ENCODE peak calls at places on chromosomes 5 and 9, in seven cellular contexts. One of them, this sample, is unnamed.

GRCh38 chr9:136666364-136667216 is 3.9 kb downstream of the EGFL7 start:
- DNase-seq in HCT116: no peak
- DNase-seq in endothelial cell of umbilical vein: peak
- DNase-seq in tibial nerve: no peak
- DNase-seq in transverse colon: no peak
- DNase-seq in A549: no peak
- DNase-seq in heart left ventricle: no peak
- DNase-seq in this sample: no peak

GRCh38 chr9:116806075-116806474 is 119.0 kb downstream of the TRIM32 start:
- DNase-seq in HCT116: no peak
- DNase-seq in endothelial cell of umbilical vein: no peak
- DNase-seq in tibial nerve: no peak
- DNase-seq in transverse colon: no peak
- DNase-seq in A549: no peak
- DNase-seq in heart left ventricle: no peak
- DNase-seq in this sample: peak

GRCh38 chr9:14148501-14149103 is 165.3 kb downstream of the NFIB start:
- DNase-seq in HCT116: no peak
- DNase-seq in endothelial cell of umbilical vein: no peak
- DNase-seq in tibial nerve: no peak
- DNase-seq in transverse colon: no peak
- DNase-seq in A549: no peak
- DNase-seq in heart left ventricle: no peak
- DNase-seq in this sample: no peak

GRCh38 chr9:83304686-83305085 is 233.5 kb downstream of the FRMD3 start:
- DNase-seq in HCT116: no peak
- DNase-seq in endothelial cell of umbilical vein: peak
- DNase-seq in tibial nerve: peak
- DNase-seq in transverse colon: peak
- DNase-seq in A549: no peak
- DNase-seq in heart left ventricle: peak
- DNase-seq in this sample: no peak

GRCh38 chr5:120463991-120464626 is at the start of gene PRR16:
- DNase-seq in HCT116: no peak
- DNase-seq in endothelial cell of umbilical vein: peak
- DNase-seq in tibial nerve: no peak
- DNase-seq in transverse colon: peak
- DNase-seq in A549: peak
- DNase-seq in heart left ventricle: peak
- DNase-seq in this sample: peak

GRCh38 chr9:114117996-114118830 is 19.1 kb upstream of the KIF12 start:
- DNase-seq in HCT116: no peak
- DNase-seq in endothelial cell of umbilical vein: no peak
- DNase-seq in tibial nerve: no peak
- DNase-seq in transverse colon: no peak
- DNase-seq in A549: no peak
- DNase-seq in heart left ventricle: peak
- DNase-seq in this sample: no peak

GRCh38 chr5:166436857-166437256 is 1854.6 kb upstream of the WWC1 start:
- DNase-seq in HCT116: no peak
- DNase-seq in endothelial cell of umbilical vein: no peak
- DNase-seq in tibial nerve: no peak
- DNase-seq in transverse colon: no peak
- DNase-seq in A549: no peak
- DNase-seq in heart left ventricle: no peak
- DNase-seq in this sample: no peak

GRCh38 chr5:129096382-129096991 is 1.9 kb downstream of the ISOC1 start:
- DNase-seq in HCT116: no peak
- DNase-seq in endothelial cell of umbilical vein: peak
- DNase-seq in tibial nerve: no peak
- DNase-seq in transverse colon: no peak
- DNase-seq in A549: peak
- DNase-seq in heart left ventricle: no peak
- DNase-seq in this sample: peak

GRCh38 chr9:19992556-19992955 is 203.7 kb upstream of the SLC24A2 start:
- DNase-seq in HCT116: no peak
- DNase-seq in endothelial cell of umbilical vein: no peak
- DNase-seq in tibial nerve: no peak
- DNase-seq in transverse colon: no peak
- DNase-seq in A549: no peak
- DNase-seq in heart left ventricle: no peak
- DNase-seq in this sample: no peak

GRCh38 chr5:136132087-136132486 is 558 bp upstream of the SMAD5 start:
- DNase-seq in HCT116: no peak
- DNase-seq in endothelial cell of umbilical vein: no peak
- DNase-seq in tibial nerve: no peak
- DNase-seq in transverse colon: peak
- DNase-seq in A549: peak
- DNase-seq in heart left ventricle: peak
- DNase-seq in this sample: peak

GRCh38 chr5:89421035-89421434 is 538.1 kb upstream of the MEF2C start:
- DNase-seq in HCT116: no peak
- DNase-seq in endothelial cell of umbilical vein: peak
- DNase-seq in tibial nerve: no peak
- DNase-seq in transverse colon: no peak
- DNase-seq in A549: no peak
- DNase-seq in heart left ventricle: no peak
- DNase-seq in this sample: no peak

GRCh38 chr5:173527671-173528070 is 88.8 kb downstream of the BOD1 start:
- DNase-seq in HCT116: no peak
- DNase-seq in endothelial cell of umbilical vein: no peak
- DNase-seq in tibial nerve: no peak
- DNase-seq in transverse colon: no peak
- DNase-seq in A549: no peak
- DNase-seq in heart left ventricle: no peak
- DNase-seq in this sample: no peak

GRCh38 chr5:34563951-34564705 is 92.0 kb upstream of the RAI14 start:
- DNase-seq in HCT116: no peak
- DNase-seq in endothelial cell of umbilical vein: no peak
- DNase-seq in tibial nerve: peak
- DNase-seq in transverse colon: no peak
- DNase-seq in A549: no peak
- DNase-seq in heart left ventricle: no peak
- DNase-seq in this sample: no peak

GRCh38 chr9:105911104-105911911 is 217.0 kb downstream of the TMEM38B start:
- DNase-seq in HCT116: no peak
- DNase-seq in endothelial cell of umbilical vein: no peak
- DNase-seq in tibial nerve: no peak
- DNase-seq in transverse colon: no peak
- DNase-seq in A549: no peak
- DNase-seq in heart left ventricle: no peak
- DNase-seq in this sample: no peak

GRCh38 chr5:142823176-142823575 is 53.0 kb downstream of the ARHGAP26 start:
- DNase-seq in HCT116: no peak
- DNase-seq in endothelial cell of umbilical vein: no peak
- DNase-seq in tibial nerve: no peak
- DNase-seq in transverse colon: no peak
- DNase-seq in A549: no peak
- DNase-seq in heart left ventricle: no peak
- DNase-seq in this sample: no peak

GRCh38 chr5:131769961-131770360 is 26.9 kb downstream of the FNIP1 start:
- DNase-seq in HCT116: no peak
- DNase-seq in endothelial cell of umbilical vein: no peak
- DNase-seq in tibial nerve: no peak
- DNase-seq in transverse colon: no peak
- DNase-seq in A549: no peak
- DNase-seq in heart left ventricle: no peak
- DNase-seq in this sample: no peak

GRCh38 chr9:2116073-2116472 is 100.9 kb downstream of the SMARCA2 start:
- DNase-seq in HCT116: peak
- DNase-seq in endothelial cell of umbilical vein: peak
- DNase-seq in tibial nerve: no peak
- DNase-seq in transverse colon: no peak
- DNase-seq in A549: peak
- DNase-seq in heart left ventricle: no peak
- DNase-seq in this sample: peak

GRCh38 chr5:159921721-159922120 is 5.4 kb downstream of the ADRA1B start:
- DNase-seq in HCT116: no peak
- DNase-seq in endothelial cell of umbilical vein: no peak
- DNase-seq in tibial nerve: no peak
- DNase-seq in transverse colon: no peak
- DNase-seq in A549: no peak
- DNase-seq in heart left ventricle: no peak
- DNase-seq in this sample: no peak

GRCh38 chr5:75610201-75610600 is 1.1 kb upstream of the ANKDD1B start:
- DNase-seq in HCT116: no peak
- DNase-seq in endothelial cell of umbilical vein: no peak
- DNase-seq in tibial nerve: no peak
- DNase-seq in transverse colon: no peak
- DNase-seq in A549: no peak
- DNase-seq in heart left ventricle: no peak
- DNase-seq in this sample: no peak

GRCh38 chr9:27870404-27870803 is 297.1 kb upstream of the C9orf72 start:
- DNase-seq in HCT116: no peak
- DNase-seq in endothelial cell of umbilical vein: no peak
- DNase-seq in tibial nerve: no peak
- DNase-seq in transverse colon: no peak
- DNase-seq in A549: no peak
- DNase-seq in heart left ventricle: no peak
- DNase-seq in this sample: no peak

GRCh38 chr5:181231444-181231843 is 8.4 kb downstream of the TRIM41 start:
- DNase-seq in HCT116: no peak
- DNase-seq in endothelial cell of umbilical vein: no peak
- DNase-seq in tibial nerve: no peak
- DNase-seq in transverse colon: no peak
- DNase-seq in A549: no peak
- DNase-seq in heart left ventricle: no peak
- DNase-seq in this sample: no peak

GRCh38 chr9:99060621-99061020 is 44.3 kb upstream of the TGFBR1 start:
- DNase-seq in HCT116: no peak
- DNase-seq in endothelial cell of umbilical vein: no peak
- DNase-seq in tibial nerve: no peak
- DNase-seq in transverse colon: no peak
- DNase-seq in A549: no peak
- DNase-seq in heart left ventricle: no peak
- DNase-seq in this sample: no peak

GRCh38 chr9:99056186-99056585 is 48.7 kb upstream of the TGFBR1 start:
- DNase-seq in HCT116: no peak
- DNase-seq in endothelial cell of umbilical vein: no peak
- DNase-seq in tibial nerve: no peak
- DNase-seq in transverse colon: no peak
- DNase-seq in A549: no peak
- DNase-seq in heart left ventricle: no peak
- DNase-seq in this sample: no peak

GRCh38 chr9:99056876-99057664 is 47.8 kb upstream of the TGFBR1 start:
- DNase-seq in HCT116: no peak
- DNase-seq in endothelial cell of umbilical vein: no peak
- DNase-seq in tibial nerve: no peak
- DNase-seq in transverse colon: no peak
- DNase-seq in A549: no peak
- DNase-seq in heart left ventricle: no peak
- DNase-seq in this sample: no peak

GRCh38 chr9:99057665-99058625 is 47.0 kb upstream of the TGFBR1 start:
- DNase-seq in HCT116: no peak
- DNase-seq in endothelial cell of umbilical vein: no peak
- DNase-seq in tibial nerve: no peak
- DNase-seq in transverse colon: peak
- DNase-seq in A549: no peak
- DNase-seq in heart left ventricle: no peak
- DNase-seq in this sample: peak

GRCh38 chr9:99059074-99059894 is 45.6 kb upstream of the TGFBR1 start:
- DNase-seq in HCT116: no peak
- DNase-seq in endothelial cell of umbilical vein: no peak
- DNase-seq in tibial nerve: no peak
- DNase-seq in transverse colon: peak
- DNase-seq in A549: no peak
- DNase-seq in heart left ventricle: peak
- DNase-seq in this sample: peak
- TF ChIP-seq POLR2A in HCT116: no peak
- TF ChIP-seq POLR2A in endothelial cell of umbilical vein: no peak
- TF ChIP-seq POLR2A in tibial nerve: no peak
- TF ChIP-seq POLR2A in transverse colon: no peak
- TF ChIP-seq POLR2A in A549: no peak
- TF ChIP-seq POLR2A in heart left ventricle: no peak
- TF ChIP-seq POLR2A in this sample: no peak

DNA sequence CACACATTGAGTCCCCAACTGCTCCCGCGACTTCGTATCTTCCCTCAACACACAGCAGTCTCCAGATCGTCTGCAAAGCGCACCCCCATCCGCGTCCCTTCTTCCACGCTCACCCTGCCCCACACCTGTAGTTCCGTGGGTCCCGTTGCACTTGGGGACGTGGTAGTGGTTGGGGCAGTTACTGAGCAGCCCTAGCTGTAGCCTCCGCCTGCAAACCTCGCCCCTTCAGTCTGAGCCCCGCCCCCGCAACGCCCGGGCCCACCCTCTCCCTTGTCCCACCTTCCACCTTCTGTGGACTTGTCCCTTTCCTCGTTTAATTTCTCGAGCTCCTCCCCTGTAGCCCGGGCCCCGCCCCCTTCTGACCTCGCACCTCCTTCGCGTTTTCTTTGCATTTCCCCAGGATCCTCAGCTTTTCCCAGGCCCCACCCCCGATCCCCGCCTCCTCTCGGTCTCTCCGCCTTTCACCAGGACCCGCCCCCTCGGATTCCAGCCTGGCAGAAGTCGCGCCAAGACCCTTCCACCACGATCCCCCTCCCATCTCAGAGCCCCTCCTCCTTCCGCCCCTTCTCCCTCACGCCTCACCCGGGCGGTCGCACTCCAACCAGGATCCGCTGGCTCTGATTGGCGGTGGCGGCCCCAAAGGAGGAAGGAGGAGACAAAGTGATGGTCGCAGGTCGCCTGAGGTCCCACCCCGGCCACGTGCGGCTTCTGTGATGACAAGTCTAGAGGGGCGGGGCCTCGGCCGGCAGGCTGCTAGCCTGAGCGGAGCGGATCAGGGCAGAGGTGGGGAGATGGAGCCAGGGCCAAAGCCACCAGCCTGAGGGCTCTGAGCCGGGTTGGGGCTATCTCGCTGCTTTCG is at the start of gene ATOSB:
- DNase-seq in HCT116: peak
- DNase-seq in endothelial cell of umbilical vein: peak
- DNase-seq in tibial nerve: peak
- DNase-seq in transverse colon: peak
- DNase-seq in A549: peak
- DNase-seq in heart left ventricle: peak
- DNase-seq in this sample: peak
- TF ChIP-seq POLR2A in HCT116: no peak
- TF ChIP-seq POLR2A in endothelial cell of umbilical vein: peak
- TF ChIP-seq POLR2A in tibial nerve: peak
- TF ChIP-seq POLR2A in transverse colon: peak
- TF ChIP-seq POLR2A in A549: peak
- TF ChIP-seq POLR2A in heart left ventricle: peak
- TF ChIP-seq POLR2A in this sample: peak

GRCh38 chr9:96420468-96421219 is 2.5 kb upstream of the ZNF367 start:
- DNase-seq in HCT116: peak
- DNase-seq in endothelial cell of umbilical vein: peak
- DNase-seq in tibial nerve: no peak
- DNase-seq in transverse colon: peak
- DNase-seq in A549: peak
- DNase-seq in heart left ventricle: no peak
- DNase-seq in this sample: peak
- TF ChIP-seq POLR2A in HCT116: no peak
- TF ChIP-seq POLR2A in endothelial cell of umbilical vein: peak
- TF ChIP-seq POLR2A in tibial nerve: no peak
- TF ChIP-seq POLR2A in transverse colon: no peak
- TF ChIP-seq POLR2A in A549: no peak
- TF ChIP-seq POLR2A in heart left ventricle: no peak
- TF ChIP-seq POLR2A in this sample: no peak

GRCh38 chr5:105392122-105392709 is 1829.6 kb upstream of the NUDT12 start:
- DNase-seq in HCT116: peak
- DNase-seq in endothelial cell of umbilical vein: no peak
- DNase-seq in tibial nerve: no peak
- DNase-seq in transverse colon: no peak
- DNase-seq in A549: no peak
- DNase-seq in heart left ventricle: no peak
- DNase-seq in this sample: no peak

GRCh38 chr5:105392710-105393149 is 1830.1 kb upstream of the NUDT12 start:
- DNase-seq in HCT116: peak
- DNase-seq in endothelial cell of umbilical vein: no peak
- DNase-seq in tibial nerve: no peak
- DNase-seq in transverse colon: no peak
- DNase-seq in A549: no peak
- DNase-seq in heart left ventricle: no peak
- DNase-seq in this sample: no peak
- TF ChIP-seq POLR2A in HCT116: no peak
- TF ChIP-seq POLR2A in endothelial cell of umbilical vein: no peak
- TF ChIP-seq POLR2A in tibial nerve: no peak
- TF ChIP-seq POLR2A in transverse colon: no peak
- TF ChIP-seq POLR2A in A549: no peak
- TF ChIP-seq POLR2A in heart left ventricle: no peak
- TF ChIP-seq POLR2A in this sample: no peak